ENCODE peak calls at places on chromosomes 1 and 21, in seven cellular contexts. N is mucosa of descending colon; Z is neural crest cell; K is Panc1; T is CD8-positive, alpha-beta T cell; R is Calu3; Q is astrocyte of the spinal cord. P is an unnamed sample.

GRCh38 chr21:28215214-28215954 is 777.3 kb downstream of the LTN1 start:
- DNase-seq in N (no peak), Z (no peak), K (no peak), T (no peak), R (no peak), Q (no peak), P (no peak)

GRCh38 chr1:205245096-205245495 is 17.4 kb downstream of the TMCC2 start:
- DNase-seq in N (no peak), Z (no peak), K (no peak), T (no peak), R (no peak), Q (no peak), P (no peak)

GRCh38 chr1:64608015-64608650 is 136.7 kb upstream of the RAVER2 start:
- DNase-seq in N (no peak), Z (no peak), K (no peak), T (no peak), R (no peak), Q (no peak), P (no peak)

GRCh38 chr1:9586147-9586766 is 2.5 kb upstream of the TMEM201 start:
- DNase-seq in N (no peak), Z (no peak), K (no peak), T (no peak), R (no peak), Q (no peak), P (no peak)

GRCh38 chr1:62407398-62408009 is 29.3 kb upstream of the USP1 start:
- DNase-seq in N (no peak), Z (peak), K (peak), T (no peak), R (peak), Q (peak), P (peak)

GRCh38 chr1:44733365-44733764 is 2.4 kb upstream of the RNU5D-1 start:
- DNase-seq in N (no peak), Z (no peak), K (no peak), T (no peak), R (no peak), Q (peak), P (no peak)

GRCh38 chr1:67612690-67613322 is 72.2 kb upstream of the GADD45A start:
- DNase-seq in N (no peak), Z (no peak), K (no peak), T (no peak), R (no peak), Q (no peak), P (no peak)

GRCh38 chr21:46035809-46036695 is 54.5 kb downstream of the COL6A1 start:
- DNase-seq in N (peak), Z (no peak), K (no peak), T (no peak), R (no peak), Q (no peak), P (no peak)

GRCh38 chr1:202155478-202156021 is 4.9 kb downstream of the PTPN7 start:
- DNase-seq in N (peak), Z (no peak), K (no peak), T (no peak), R (peak), Q (no peak), P (no peak)

GRCh38 chr1:3858231-3858981 is 1.1 kb downstream of the DFFB start:
- DNase-seq in N (peak), Z (no peak), K (no peak), T (no peak), R (peak), Q (peak), P (peak)

GRCh38 chr1:162676087-162676486 is 43.8 kb downstream of the DDR2 start:
- DNase-seq in N (no peak), Z (no peak), K (no peak), T (no peak), R (no peak), Q (peak), P (no peak)

GRCh38 chr1:164709108-164709507 is 150.1 kb downstream of the PBX1 start:
- DNase-seq in N (no peak), Z (no peak), K (no peak), T (no peak), R (no peak), Q (no peak), P (no peak)

GRCh38 chr21:25885405-25885804 is 150.6 kb downstream of the GABPA start:
- DNase-seq in N (no peak), Z (no peak), K (no peak), T (no peak), R (no peak), Q (no peak), P (no peak)

DNA sequence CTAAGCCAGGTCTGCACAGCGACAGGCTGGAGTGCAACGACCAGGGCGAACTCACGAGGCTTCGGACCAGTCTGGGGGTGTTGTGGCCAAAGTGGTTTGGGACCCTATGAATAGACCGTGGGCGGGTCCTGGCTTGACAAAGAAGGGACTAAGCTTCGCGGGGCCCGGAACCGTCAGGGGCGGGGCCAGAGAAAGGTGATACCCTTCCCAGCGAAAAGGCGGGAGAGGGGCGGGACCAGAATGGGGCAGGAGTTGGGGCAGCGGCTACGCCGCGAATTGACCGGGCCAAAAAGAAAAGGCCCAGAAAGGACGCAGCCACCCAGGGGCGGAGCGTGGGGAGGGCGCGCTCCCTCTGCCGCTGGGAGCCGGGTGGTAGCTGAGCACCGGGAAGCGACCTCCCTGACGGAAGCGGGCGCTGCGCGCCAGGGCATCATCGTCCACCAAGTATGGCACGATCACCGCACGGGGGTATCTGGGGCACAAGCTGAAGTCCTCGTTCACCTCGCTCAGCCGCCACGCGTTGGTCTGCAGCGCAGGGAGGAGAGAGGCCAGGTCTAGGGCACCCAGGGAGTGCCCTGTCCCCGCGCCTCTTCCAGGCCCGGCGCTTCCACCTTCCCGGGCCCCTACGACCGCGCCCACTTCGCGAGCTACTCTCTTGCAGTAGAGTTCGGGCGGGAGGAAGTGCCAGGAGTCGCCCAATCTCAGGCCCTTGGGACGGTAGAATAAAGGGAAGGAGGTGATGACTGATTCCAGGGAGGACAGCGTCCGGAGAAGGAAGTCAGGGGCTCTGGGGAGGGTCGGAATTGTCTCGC is 6.7 kb upstream of the FAM167B start:
- DNase-seq in N (peak), Z (peak), K (no peak), T (no peak), R (peak), Q (peak), P (peak)
- TF ChIP-seq CTCF in N (no peak), Z (peak), K (peak), T (peak), R (no peak), Q (peak), P (no peak)

GRCh38 chr1:74732960-74733615 is at the start of the genes CRYZ and TYW3:
- DNase-seq in N (peak), Z (peak), K (peak), T (peak), R (peak), Q (peak), P (peak)
- TF ChIP-seq CTCF in N (no peak), Z (no peak), K (no peak), T (no peak), R (no peak), Q (no peak), P (no peak)

DNA sequence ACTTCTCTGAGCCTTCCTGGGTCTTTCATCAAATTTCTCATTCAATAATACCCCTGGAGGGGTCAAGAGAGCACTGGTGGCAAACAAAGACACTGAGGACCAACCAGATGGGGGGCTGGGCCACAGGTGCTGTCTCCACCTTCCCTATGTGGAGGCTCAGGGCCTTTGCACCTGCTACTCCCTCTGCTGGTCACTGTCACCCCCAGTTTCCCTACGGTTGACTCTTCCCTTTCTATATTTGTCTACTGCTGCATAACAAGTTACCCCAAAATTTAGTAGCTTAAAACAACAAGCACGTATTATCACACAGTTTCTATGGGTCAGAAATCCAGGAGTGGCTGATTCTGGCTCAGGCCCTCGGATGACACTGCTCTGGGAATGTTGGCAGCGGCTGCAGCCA is 138.8 kb upstream of the RUNX3 start:
- DNase-seq in N (no peak), Z (no peak), K (no peak), T (no peak), R (no peak), Q (no peak), P (no peak)
- TF ChIP-seq CTCF in N (no peak), Z (no peak), K (no peak), T (no peak), R (no peak), Q (peak), P (no peak)

GRCh38 chr1:57752847-57753246 is 329.0 kb upstream of the DAB1 start:
- DNase-seq in N (no peak), Z (no peak), K (no peak), T (no peak), R (no peak), Q (no peak), P (no peak)

GRCh38 chr1:57748696-57749095 is 324.8 kb upstream of the DAB1 start:
- DNase-seq in N (no peak), Z (no peak), K (no peak), T (no peak), R (no peak), Q (no peak), P (no peak)

DNA sequence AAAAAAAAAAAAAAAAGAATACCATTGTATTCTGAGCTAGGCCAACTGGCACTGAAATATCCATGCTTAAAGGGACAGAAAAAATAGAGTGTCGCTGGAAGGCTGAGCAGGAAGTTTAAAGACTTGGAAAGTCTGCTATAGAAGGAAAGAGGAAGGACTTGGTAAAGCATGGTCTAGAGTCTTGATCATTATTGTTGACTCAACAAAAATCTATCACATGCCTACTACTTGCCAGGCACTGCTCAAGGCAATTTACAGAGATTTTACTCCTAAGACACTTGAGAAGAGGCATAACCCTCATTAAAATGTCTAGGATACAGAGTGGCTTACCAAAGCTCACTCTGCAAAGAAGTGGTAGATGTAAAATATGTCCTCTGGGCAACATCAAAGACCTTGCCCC is 324.0 kb upstream of the DAB1 start:
- DNase-seq in N (no peak), Z (no peak), K (no peak), T (no peak), R (no peak), Q (no peak), P (no peak)
- TF ChIP-seq CTCF in N (no peak), Z (no peak), K (no peak), T (no peak), R (no peak), Q (no peak), P (no peak)

GRCh38 chr1:115706009-115706362 is 62.5 kb downstream of the CASQ2 start:
- DNase-seq in N (no peak), Z (no peak), K (no peak), T (no peak), R (no peak), Q (no peak), P (no peak)

GRCh38 chr1:115705085-115706008 is 63.2 kb downstream of the CASQ2 start:
- DNase-seq in N (no peak), Z (no peak), K (no peak), T (no peak), R (no peak), Q (no peak), P (no peak)

GRCh38 chr1:115710859-115711624 is 57.5 kb downstream of the CASQ2 start:
- DNase-seq in N (no peak), Z (no peak), K (no peak), T (no peak), R (no peak), Q (no peak), P (no peak)

GRCh38 chr1:115702993-115703392 is 61.2 kb downstream of the VANGL1 start:
- DNase-seq in N (no peak), Z (no peak), K (no peak), T (no peak), R (no peak), Q (no peak), P (no peak)

GRCh38 chr1:115706774-115707425 is 61.6 kb downstream of the CASQ2 start:
- DNase-seq in N (no peak), Z (no peak), K (no peak), T (no peak), R (no peak), Q (peak), P (no peak)
- TF ChIP-seq CTCF in N (peak), Z (peak), K (peak), T (peak), R (peak), Q (peak), P (peak)

GRCh38 chr1:19737413-19737812 is 62.3 kb downstream of the TMCO4 start:
- DNase-seq in N (no peak), Z (no peak), K (no peak), T (no peak), R (peak), Q (peak), P (no peak)
- TF ChIP-seq CTCF in N (no peak), Z (no peak), K (no peak), T (no peak), R (no peak), Q (peak), P (no peak)

GRCh38 chr1:79660127-79660526 is 653.6 kb upstream of the ADGRL4 start:
- DNase-seq in N (no peak), Z (no peak), K (no peak), T (no peak), R (no peak), Q (no peak), P (no peak)

GRCh38 chr1:79663916-79664315 is 657.4 kb upstream of the ADGRL4 start:
- DNase-seq in N (no peak), Z (no peak), K (no peak), T (no peak), R (no peak), Q (peak), P (no peak)

GRCh38 chr1:79662596-79662995 is 656.1 kb upstream of the ADGRL4 start:
- DNase-seq in N (no peak), Z (no peak), K (no peak), T (no peak), R (no peak), Q (no peak), P (no peak)

GRCh38 chr1:79655876-79656275 is 649.3 kb upstream of the ADGRL4 start:
- DNase-seq in N (no peak), Z (no peak), K (no peak), T (no peak), R (no peak), Q (no peak), P (no peak)

DNA sequence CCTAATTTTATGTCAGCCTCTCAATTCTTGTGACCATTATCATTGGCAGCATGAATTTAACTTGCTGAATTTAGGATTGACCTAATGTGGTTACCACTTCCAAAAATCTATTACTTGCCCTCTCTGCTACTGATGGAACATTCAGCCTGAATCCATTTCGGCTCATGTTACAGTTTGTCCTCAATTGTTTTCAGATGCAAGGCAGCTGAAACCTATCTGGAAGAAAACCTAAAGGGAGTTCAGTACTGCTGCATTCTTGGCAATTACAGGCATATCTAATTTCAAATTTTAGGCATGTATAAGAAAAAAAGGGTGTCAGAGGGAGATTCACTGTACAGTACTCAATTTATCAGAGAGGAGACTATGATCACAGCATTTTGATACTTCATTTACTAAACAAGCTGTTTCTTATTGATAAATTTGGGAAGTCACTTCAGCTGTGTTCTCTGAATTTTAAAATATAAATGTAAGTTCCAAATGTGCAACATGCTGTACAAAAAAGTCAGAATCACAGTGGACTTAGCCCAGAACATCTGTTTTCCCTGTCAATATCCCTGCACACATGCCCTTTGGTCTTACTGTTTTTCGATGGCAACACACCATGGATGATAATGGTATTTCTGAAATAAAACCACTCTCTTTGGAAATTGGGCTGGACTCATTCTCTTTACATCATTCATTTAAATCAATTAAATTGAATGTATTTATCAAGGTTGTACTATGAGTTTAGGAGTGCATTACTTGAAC is 651.6 kb upstream of the ADGRL4 start:
- DNase-seq in N (no peak), Z (no peak), K (no peak), T (no peak), R (no peak), Q (no peak), P (no peak)
- TF ChIP-seq CTCF in N (no peak), Z (no peak), K (no peak), T (no peak), R (no peak), Q (no peak), P (no peak)

GRCh38 chr1:248923932-248924331 is 17.9 kb downstream of the PGBD2 start:
- DNase-seq in N (no peak), Z (no peak), K (no peak), T (no peak), R (no peak), Q (no peak), P (no peak)

GRCh38 chr1:248926401-248927182 is 20.6 kb downstream of the PGBD2 start:
- DNase-seq in N (no peak), Z (no peak), K (no peak), T (no peak), R (no peak), Q (peak), P (no peak)

GRCh38 chr1:248924696-248925532 is 18.9 kb downstream of the PGBD2 start:
- DNase-seq in N (peak), Z (no peak), K (peak), T (no peak), R (peak), Q (peak), P (peak)
- TF ChIP-seq CTCF in N (peak), Z (peak), K (peak), T (peak), R (peak), Q (peak), P (peak)

DNA sequence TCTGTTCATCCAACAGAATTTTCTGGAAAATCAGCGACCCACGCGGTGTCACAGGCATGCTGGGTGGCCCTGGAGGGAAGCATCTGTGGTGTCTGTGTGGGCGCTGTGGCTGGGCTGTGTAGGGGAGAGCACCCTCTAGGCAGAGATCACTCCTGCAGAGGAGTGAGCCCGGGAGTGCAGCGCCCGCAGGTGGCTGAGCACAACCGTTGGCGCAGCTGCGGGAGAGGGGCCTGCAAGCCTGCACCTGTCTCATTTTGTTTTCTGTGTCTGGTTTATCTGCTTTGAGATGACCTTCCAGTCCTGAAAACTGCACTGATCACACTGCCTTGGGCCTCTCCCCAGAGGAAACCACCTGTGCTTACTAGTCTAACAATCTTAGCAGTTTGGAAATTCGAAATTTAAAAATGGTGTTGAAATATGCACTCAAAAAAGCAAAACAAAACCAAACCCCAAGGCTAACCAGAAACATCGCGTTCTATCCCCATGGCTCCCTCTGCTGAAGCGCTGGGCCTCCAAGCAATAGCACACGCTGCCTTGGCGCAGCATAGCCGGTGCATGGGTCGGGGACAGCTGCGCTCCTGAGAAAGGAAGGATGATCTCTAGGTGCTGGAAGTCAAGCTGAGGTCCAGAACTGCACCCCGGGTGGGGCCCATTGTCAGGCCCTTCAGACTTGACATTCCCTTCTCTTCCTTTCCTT is 4.8 kb downstream of the FAM3B start:
- DNase-seq in N (no peak), Z (no peak), K (no peak), T (no peak), R (no peak), Q (no peak), P (no peak)
- TF ChIP-seq CTCF in N (no peak), Z (no peak), K (no peak), T (no peak), R (no peak), Q (no peak), P (no peak)